ENCODE peak calls at places on chromosomes 2 and 18, in six cellular contexts. One of them, this sample, is unnamed.

GRCh38 chr2:113342650-113343049 is 63.9 kb upstream of the PAX8 start:
- DNase-seq in SK-N-DZ: no peak
- DNase-seq in H54: no peak
- DNase-seq in GM10248: no peak
- DNase-seq in lung: no peak
- DNase-seq in RWPE1: no peak
- DNase-seq in this sample: no peak

GRCh38 chr2:170712653-170713279 is 2.4 kb upstream of the SP5 start:
- DNase-seq in H54: no peak
- DNase-seq in SK-N-DZ: no peak
- DNase-seq in lung: no peak
- DNase-seq in GM10248: no peak
- DNase-seq in RWPE1: no peak
- DNase-seq in this sample: no peak

GRCh38 chr2:101815739-101816391 is 118.4 kb downstream of the MAP4K4 start:
- DNase-seq in SK-N-DZ: no peak
- DNase-seq in GM10248: no peak
- DNase-seq in H54: no peak
- DNase-seq in lung: no peak
- DNase-seq in RWPE1: no peak
- DNase-seq in this sample: no peak

GRCh38 chr2:138059967-138060635 is 95.8 kb downstream of the HNMT start:
- DNase-seq in H54: peak
- DNase-seq in RWPE1: peak
- DNase-seq in lung: no peak
- DNase-seq in SK-N-DZ: no peak
- DNase-seq in GM10248: no peak
- DNase-seq in this sample: no peak

GRCh38 chr2:43397821-43398220 is 171.4 kb upstream of the ZFP36L2 start:
- DNase-seq in GM10248: no peak
- DNase-seq in SK-N-DZ: no peak
- DNase-seq in lung: no peak
- DNase-seq in RWPE1: no peak
- DNase-seq in H54: no peak
- DNase-seq in this sample: peak

GRCh38 chr2:241857041-241857541 is 1.6 kb downstream of the PDCD1 start:
- DNase-seq in RWPE1: no peak
- DNase-seq in H54: no peak
- DNase-seq in SK-N-DZ: no peak
- DNase-seq in GM10248: no peak
- DNase-seq in lung: no peak
- DNase-seq in this sample: no peak

GRCh38 chr2:170525566-170525900 is 189.6 kb upstream of the SP5 start:
- DNase-seq in lung: peak
- DNase-seq in RWPE1: peak
- DNase-seq in GM10248: no peak
- DNase-seq in SK-N-DZ: no peak
- DNase-seq in H54: peak
- DNase-seq in this sample: peak

GRCh38 chr2:204533629-204534370 is 11.5 kb upstream of the PARD3B start:
- DNase-seq in lung: no peak
- DNase-seq in RWPE1: peak
- DNase-seq in SK-N-DZ: no peak
- DNase-seq in H54: no peak
- DNase-seq in GM10248: no peak
- DNase-seq in this sample: no peak

GRCh38 chr2:67476808-67477790 is 80.0 kb downstream of the ETAA1 start:
- DNase-seq in GM10248: no peak
- DNase-seq in SK-N-DZ: peak
- DNase-seq in RWPE1: peak
- DNase-seq in H54: peak
- DNase-seq in lung: no peak
- DNase-seq in this sample: peak

GRCh38 chr18:79631761-79632446 is 47.7 kb upstream of the CTDP1 start:
- DNase-seq in RWPE1: no peak
- DNase-seq in lung: no peak
- DNase-seq in H54: no peak
- DNase-seq in GM10248: no peak
- DNase-seq in SK-N-DZ: no peak
- DNase-seq in this sample: no peak

GRCh38 chr2:79100301-79100700 is 12.5 kb upstream of the REG1B start:
- DNase-seq in lung: no peak
- DNase-seq in SK-N-DZ: no peak
- DNase-seq in RWPE1: no peak
- DNase-seq in GM10248: no peak
- DNase-seq in H54: no peak
- DNase-seq in this sample: no peak

GRCh38 chr2:217986256-217986961 is 16.4 kb downstream of the TNS1 start:
- DNase-seq in H54: no peak
- DNase-seq in RWPE1: no peak
- DNase-seq in lung: no peak
- DNase-seq in SK-N-DZ: no peak
- DNase-seq in GM10248: no peak
- DNase-seq in this sample: no peak

GRCh38 chr2:199366406-199366805 is 91.3 kb downstream of the SATB2 start:
- DNase-seq in SK-N-DZ: no peak
- DNase-seq in RWPE1: no peak
- DNase-seq in GM10248: no peak
- DNase-seq in H54: no peak
- DNase-seq in lung: no peak
- DNase-seq in this sample: no peak

GRCh38 chr2:225465827-225466226 is 66.3 kb downstream of the NYAP2 start:
- DNase-seq in RWPE1: no peak
- DNase-seq in SK-N-DZ: no peak
- DNase-seq in lung: no peak
- DNase-seq in GM10248: no peak
- DNase-seq in H54: no peak
- DNase-seq in this sample: no peak

GRCh38 chr2:78992451-78992806 is 33.1 kb upstream of the REG3G start:
- DNase-seq in GM10248: peak
- DNase-seq in lung: no peak
- DNase-seq in H54: no peak
- DNase-seq in RWPE1: peak
- DNase-seq in SK-N-DZ: no peak
- DNase-seq in this sample: peak

GRCh38 chr18:63907649-63908048 is at the start of gene SERPINB10:
- DNase-seq in GM10248: peak
- DNase-seq in SK-N-DZ: no peak
- DNase-seq in RWPE1: no peak
- DNase-seq in H54: no peak
- DNase-seq in lung: no peak
- DNase-seq in this sample: no peak

GRCh38 chr2:36586672-36587071 is 11.3 kb downstream of the FEZ2 start:
- DNase-seq in lung: no peak
- DNase-seq in H54: no peak
- DNase-seq in RWPE1: no peak
- DNase-seq in SK-N-DZ: no peak
- DNase-seq in GM10248: no peak
- DNase-seq in this sample: no peak

GRCh38 chr2:24816884-24817283 is 23.7 kb downstream of the CENPO start:
- DNase-seq in H54: peak
- DNase-seq in RWPE1: no peak
- DNase-seq in lung: no peak
- DNase-seq in SK-N-DZ: no peak
- DNase-seq in GM10248: no peak
- DNase-seq in this sample: no peak

GRCh38 chr2:27077231-27077630 is 1.2 kb upstream of the EMILIN1 start:
- DNase-seq in H54: no peak
- DNase-seq in lung: no peak
- DNase-seq in RWPE1: no peak
- DNase-seq in GM10248: no peak
- DNase-seq in SK-N-DZ: no peak
- DNase-seq in this sample: no peak